ENCODE peak calls at places on chromosomes 2 and 18, in six cellular contexts. One of them, this sample, is unnamed.

GRCh38 chr2:95552911-95553310 is 38.9 kb upstream of the TRIM43 start:
- DNase-seq in brain microvascular endothelial cell: no peak
- DNase-seq in fibroblast of villous mesenchyme: no peak
- DNase-seq in heart right ventricle: peak
- DNase-seq in testis: no peak
- DNase-seq in left ventricle myocardium inferior: peak
- DNase-seq in this sample: peak

GRCh38 chr18:79950440-79951341 is 762 bp downstream of the SLC66A2 start:
- DNase-seq in brain microvascular endothelial cell: no peak
- DNase-seq in fibroblast of villous mesenchyme: no peak
- DNase-seq in heart right ventricle: peak
- DNase-seq in testis: peak
- DNase-seq in left ventricle myocardium inferior: no peak
- DNase-seq in this sample: peak

GRCh38 chr2:216694201-216694825 is 1.0 kb downstream of the IGFBP5 start:
- DNase-seq in brain microvascular endothelial cell: peak
- DNase-seq in fibroblast of villous mesenchyme: peak
- DNase-seq in heart right ventricle: peak
- DNase-seq in testis: peak
- DNase-seq in left ventricle myocardium inferior: peak
- DNase-seq in this sample: peak

GRCh38 chr18:32238635-32239268 is 48.9 kb downstream of the MEP1B start:
- DNase-seq in brain microvascular endothelial cell: no peak
- DNase-seq in fibroblast of villous mesenchyme: no peak
- DNase-seq in heart right ventricle: no peak
- DNase-seq in testis: no peak
- DNase-seq in left ventricle myocardium inferior: no peak
- DNase-seq in this sample: no peak

GRCh38 chr2:11169333-11169732 is 14.1 kb downstream of the SLC66A3 start:
- DNase-seq in brain microvascular endothelial cell: no peak
- DNase-seq in fibroblast of villous mesenchyme: no peak
- DNase-seq in heart right ventricle: no peak
- DNase-seq in testis: no peak
- DNase-seq in left ventricle myocardium inferior: no peak
- DNase-seq in this sample: no peak

GRCh38 chr2:169141713-169142352 is 72.5 kb downstream of the DHRS9 start:
- DNase-seq in brain microvascular endothelial cell: peak
- DNase-seq in fibroblast of villous mesenchyme: peak
- DNase-seq in heart right ventricle: no peak
- DNase-seq in testis: peak
- DNase-seq in left ventricle myocardium inferior: no peak
- DNase-seq in this sample: peak

GRCh38 chr2:23545391-23545790 is 160.4 kb downstream of the KLHL29 start:
- DNase-seq in brain microvascular endothelial cell: no peak
- DNase-seq in fibroblast of villous mesenchyme: peak
- DNase-seq in heart right ventricle: no peak
- DNase-seq in testis: no peak
- DNase-seq in left ventricle myocardium inferior: no peak
- DNase-seq in this sample: peak

GRCh38 chr2:122908134-122908533 is 1117.0 kb upstream of the CNTNAP5 start:
- DNase-seq in brain microvascular endothelial cell: no peak
- DNase-seq in fibroblast of villous mesenchyme: no peak
- DNase-seq in heart right ventricle: no peak
- DNase-seq in testis: no peak
- DNase-seq in left ventricle myocardium inferior: no peak
- DNase-seq in this sample: no peak

DNA sequence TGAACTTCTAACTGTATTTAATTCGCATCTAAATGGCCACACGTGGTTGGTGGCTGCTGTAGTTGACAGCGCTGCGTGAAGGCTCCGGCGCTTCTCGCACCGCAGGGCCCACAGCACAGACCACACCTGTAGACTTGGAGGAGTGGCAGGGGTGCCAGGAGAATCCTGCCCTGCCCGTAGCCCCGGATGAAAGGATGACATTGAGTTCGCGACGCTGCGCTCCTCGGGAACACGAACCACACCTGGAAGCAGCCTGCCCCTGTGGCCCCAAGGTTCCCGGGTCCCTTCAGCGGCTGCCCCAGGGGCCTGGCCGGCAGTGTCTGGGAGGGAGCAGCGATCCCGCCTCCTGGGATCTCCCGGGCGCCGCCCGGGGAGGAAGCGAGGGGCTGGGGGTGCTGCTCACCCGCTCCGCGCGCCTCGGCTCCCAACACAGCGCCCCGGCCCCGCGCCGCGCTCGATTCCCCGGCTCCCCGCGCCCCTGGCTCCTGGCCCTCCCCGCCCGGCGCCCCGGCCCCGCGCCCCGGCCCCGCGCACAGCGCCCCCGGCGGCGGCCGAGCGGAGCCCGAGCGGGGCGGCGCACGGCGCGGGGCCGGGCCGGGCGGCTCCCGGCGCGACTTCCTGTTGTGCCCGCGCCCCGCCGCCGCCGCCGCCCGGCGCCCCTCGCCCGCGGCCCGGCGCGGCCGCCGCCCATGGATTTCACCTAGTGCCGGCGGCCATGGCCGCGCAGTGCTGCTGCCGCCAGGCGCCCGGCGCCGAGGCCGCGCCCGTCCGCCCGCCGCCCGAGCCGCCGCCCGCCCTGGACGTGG is at the start of gene RNPEPL1:
- DNase-seq in brain microvascular endothelial cell: no peak
- DNase-seq in fibroblast of villous mesenchyme: no peak
- DNase-seq in heart right ventricle: peak
- DNase-seq in testis: peak
- DNase-seq in left ventricle myocardium inferior: peak
- DNase-seq in this sample: no peak
- TF ChIP-seq CTCF in brain microvascular endothelial cell: no peak
- TF ChIP-seq CTCF in fibroblast of villous mesenchyme: no peak
- TF ChIP-seq CTCF in heart right ventricle: no peak
- TF ChIP-seq CTCF in testis: no peak
- TF ChIP-seq CTCF in left ventricle myocardium inferior: no peak
- TF ChIP-seq CTCF in this sample: peak

DNA sequence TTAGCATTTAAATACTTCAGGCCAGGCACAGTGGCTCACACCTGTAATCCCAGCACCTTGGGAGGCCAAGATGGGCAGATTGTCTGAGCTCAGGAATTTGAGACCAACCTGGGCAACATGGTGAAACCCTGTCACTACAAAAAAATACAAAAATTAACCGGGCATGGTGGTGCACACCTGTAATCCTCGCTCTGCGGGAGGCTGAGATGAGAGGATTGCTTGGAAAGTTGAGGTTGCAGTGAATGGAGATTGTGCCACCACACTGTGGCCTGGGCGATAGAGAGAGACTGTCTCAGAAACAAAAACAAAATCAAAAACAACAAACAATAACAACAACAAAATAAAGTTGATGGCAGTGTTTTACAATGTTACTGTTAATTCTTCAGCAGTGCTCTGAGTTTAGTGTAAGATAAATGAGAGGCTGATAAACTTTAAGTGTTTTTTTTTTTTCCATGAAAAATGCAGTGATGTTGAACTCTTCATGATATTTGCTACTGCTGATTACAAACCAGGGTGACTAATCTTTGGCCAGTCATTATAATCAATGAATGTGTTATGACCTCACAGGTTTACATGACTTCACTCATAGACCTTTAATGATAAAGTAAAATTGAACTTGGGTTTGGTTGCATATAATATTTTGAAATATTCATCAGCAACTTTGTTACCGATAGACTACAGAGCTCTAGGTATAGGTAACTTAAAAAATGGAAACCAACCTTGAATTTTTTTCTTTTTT is 2.5 kb downstream of the ITGAV start:
- DNase-seq in brain microvascular endothelial cell: no peak
- DNase-seq in fibroblast of villous mesenchyme: no peak
- DNase-seq in heart right ventricle: no peak
- DNase-seq in testis: no peak
- DNase-seq in left ventricle myocardium inferior: no peak
- DNase-seq in this sample: no peak
- H3K4me3 ChIP-seq in brain microvascular endothelial cell: peak
- H3K4me3 ChIP-seq in fibroblast of villous mesenchyme: peak
- H3K4me3 ChIP-seq in heart right ventricle: peak
- H3K4me3 ChIP-seq in testis: no peak
- H3K4me3 ChIP-seq in left ventricle myocardium inferior: peak
- H3K4me3 ChIP-seq in this sample: peak

DNA sequence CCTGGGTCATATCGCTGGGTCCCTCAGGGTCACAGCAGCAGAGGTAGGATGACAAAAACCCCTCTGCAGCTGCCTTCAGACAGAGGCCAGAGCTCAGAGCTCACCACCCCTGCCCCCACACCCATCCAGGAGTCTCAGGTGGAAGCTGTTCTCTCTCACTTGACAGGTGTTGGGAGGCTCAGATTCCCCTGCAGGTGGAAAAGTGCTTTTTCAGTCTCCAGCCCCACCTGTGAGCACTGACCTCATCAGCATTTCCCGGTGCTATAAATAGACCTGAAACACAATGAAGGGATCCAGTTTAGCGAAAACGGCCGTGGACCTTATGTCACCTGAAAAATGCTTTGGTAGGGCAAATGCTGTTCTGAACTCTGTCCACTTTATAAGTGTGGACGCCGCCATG is 254.9 kb downstream of the NDUFA10 start:
- DNase-seq in brain microvascular endothelial cell: no peak
- DNase-seq in fibroblast of villous mesenchyme: no peak
- DNase-seq in heart right ventricle: no peak
- DNase-seq in testis: no peak
- DNase-seq in left ventricle myocardium inferior: no peak
- DNase-seq in this sample: no peak
- TF ChIP-seq CTCF in brain microvascular endothelial cell: no peak
- TF ChIP-seq CTCF in fibroblast of villous mesenchyme: no peak
- TF ChIP-seq CTCF in heart right ventricle: no peak
- TF ChIP-seq CTCF in testis: no peak
- TF ChIP-seq CTCF in left ventricle myocardium inferior: no peak
- TF ChIP-seq CTCF in this sample: no peak

GRCh38 chr2:86214503-86214832 is 15.2 kb downstream of the MRPL35 start:
- DNase-seq in brain microvascular endothelial cell: no peak
- DNase-seq in fibroblast of villous mesenchyme: no peak
- DNase-seq in heart right ventricle: no peak
- DNase-seq in testis: no peak
- DNase-seq in left ventricle myocardium inferior: no peak
- DNase-seq in this sample: no peak

GRCh38 chr2:86219896-86220295 is 20.6 kb downstream of the MRPL35 start:
- DNase-seq in brain microvascular endothelial cell: no peak
- DNase-seq in fibroblast of villous mesenchyme: no peak
- DNase-seq in heart right ventricle: no peak
- DNase-seq in testis: no peak
- DNase-seq in left ventricle myocardium inferior: no peak
- DNase-seq in this sample: no peak

GRCh38 chr2:86213699-86214502 is 14.6 kb downstream of the MRPL35 start:
- DNase-seq in brain microvascular endothelial cell: no peak
- DNase-seq in fibroblast of villous mesenchyme: no peak
- DNase-seq in heart right ventricle: no peak
- DNase-seq in testis: peak
- DNase-seq in left ventricle myocardium inferior: no peak
- DNase-seq in this sample: no peak

GRCh38 chr2:86218124-86218523 is 18.9 kb downstream of the MRPL35 start:
- DNase-seq in brain microvascular endothelial cell: no peak
- DNase-seq in fibroblast of villous mesenchyme: no peak
- DNase-seq in heart right ventricle: no peak
- DNase-seq in testis: peak
- DNase-seq in left ventricle myocardium inferior: no peak
- DNase-seq in this sample: no peak

DNA sequence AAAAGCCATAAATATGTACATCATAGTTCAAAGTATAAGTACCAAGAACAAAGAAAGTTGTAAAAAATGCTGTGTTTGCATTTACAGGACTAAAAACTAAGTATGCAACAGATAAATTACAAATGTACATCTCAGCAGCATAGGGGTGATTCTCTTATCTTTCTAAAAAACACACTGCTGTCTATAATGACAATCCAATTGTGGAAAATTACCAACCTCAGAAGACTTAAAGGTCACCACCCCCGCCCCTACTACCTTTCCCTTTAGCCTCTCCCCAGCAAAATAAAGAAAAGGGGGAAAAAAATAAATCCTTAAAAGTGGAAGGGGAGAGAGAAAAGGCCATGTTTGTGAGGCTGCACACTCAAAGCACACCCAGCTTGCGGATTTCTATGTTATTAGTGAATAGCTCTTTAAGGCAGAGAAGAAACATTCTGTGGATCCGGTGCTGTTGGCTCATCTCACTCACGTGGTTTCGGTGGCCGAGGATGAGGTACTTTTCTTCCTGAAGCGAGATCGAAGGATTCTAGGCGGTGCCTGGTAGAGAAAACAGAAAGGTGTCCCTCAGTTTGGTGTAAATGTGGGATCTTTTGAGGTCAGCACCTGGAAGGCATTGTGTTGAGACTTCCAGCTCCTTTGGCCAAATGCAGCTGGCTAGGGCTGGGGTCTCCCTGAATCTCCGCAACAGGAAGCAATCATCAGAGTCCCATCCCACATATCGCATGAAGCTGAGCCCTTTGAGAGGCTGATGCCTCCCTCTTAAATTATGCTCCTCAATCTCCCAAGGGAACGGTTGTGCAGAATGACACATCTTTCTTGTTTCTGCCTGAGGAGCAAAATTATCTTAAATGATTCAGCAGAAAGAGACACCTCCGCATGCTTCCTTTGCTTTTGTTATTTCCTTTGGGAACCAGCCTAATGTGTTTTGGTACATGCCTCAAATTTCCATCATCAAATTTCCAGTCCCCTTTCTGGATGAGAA is 17.6 kb downstream of the MRPL35 start:
- DNase-seq in brain microvascular endothelial cell: peak
- DNase-seq in fibroblast of villous mesenchyme: peak
- DNase-seq in heart right ventricle: no peak
- DNase-seq in testis: peak
- DNase-seq in left ventricle myocardium inferior: no peak
- DNase-seq in this sample: peak
- H3K4me3 ChIP-seq in brain microvascular endothelial cell: no peak
- H3K4me3 ChIP-seq in fibroblast of villous mesenchyme: peak
- H3K4me3 ChIP-seq in heart right ventricle: peak
- H3K4me3 ChIP-seq in testis: no peak
- H3K4me3 ChIP-seq in left ventricle myocardium inferior: peak
- H3K4me3 ChIP-seq in this sample: no peak

GRCh38 chr2:137675584-137676327 is 288.5 kb upstream of the HNMT start:
- DNase-seq in brain microvascular endothelial cell: no peak
- DNase-seq in fibroblast of villous mesenchyme: no peak
- DNase-seq in heart right ventricle: no peak
- DNase-seq in testis: no peak
- DNase-seq in left ventricle myocardium inferior: no peak
- DNase-seq in this sample: no peak

GRCh38 chr2:137674991-137675390 is 289.3 kb upstream of the HNMT start:
- DNase-seq in brain microvascular endothelial cell: no peak
- DNase-seq in fibroblast of villous mesenchyme: no peak
- DNase-seq in heart right ventricle: no peak
- DNase-seq in testis: no peak
- DNase-seq in left ventricle myocardium inferior: no peak
- DNase-seq in this sample: no peak

GRCh38 chr2:137672961-137673552 is 291.2 kb upstream of the HNMT start:
- DNase-seq in brain microvascular endothelial cell: no peak
- DNase-seq in fibroblast of villous mesenchyme: no peak
- DNase-seq in heart right ventricle: no peak
- DNase-seq in testis: no peak
- DNase-seq in left ventricle myocardium inferior: no peak
- DNase-seq in this sample: no peak

GRCh38 chr2:137676348-137676747 is 287.9 kb upstream of the HNMT start:
- DNase-seq in brain microvascular endothelial cell: no peak
- DNase-seq in fibroblast of villous mesenchyme: no peak
- DNase-seq in heart right ventricle: no peak
- DNase-seq in testis: no peak
- DNase-seq in left ventricle myocardium inferior: no peak
- DNase-seq in this sample: no peak

GRCh38 chr2:137677466-137677865 is 286.8 kb upstream of the HNMT start:
- DNase-seq in brain microvascular endothelial cell: no peak
- DNase-seq in fibroblast of villous mesenchyme: no peak
- DNase-seq in heart right ventricle: no peak
- DNase-seq in testis: no peak
- DNase-seq in left ventricle myocardium inferior: no peak
- DNase-seq in this sample: no peak
- TF ChIP-seq CTCF in brain microvascular endothelial cell: no peak
- TF ChIP-seq CTCF in fibroblast of villous mesenchyme: no peak
- TF ChIP-seq CTCF in heart right ventricle: peak
- TF ChIP-seq CTCF in testis: no peak
- TF ChIP-seq CTCF in left ventricle myocardium inferior: no peak
- TF ChIP-seq CTCF in this sample: no peak

This sample was measured in AG10803.